ENCODE peak calls at places on chromosomes 13 and 19, in eight cellular contexts. Z is endodermal cell, X is AG09309, K is fibroblast of pulmonary artery, U is body of pancreas, Y is thoracic aorta, C is fibroblast of villous mesenchyme, A is fibroblast of mammary gland. E is an unnamed sample.

GRCh38 chr13:74966814-74967213 is 515.2 kb downstream of the TBC1D4 start:
- DNase-seq in Z (no peak), X (no peak), K (peak), U (no peak), Y (no peak), C (peak), A (peak), E (no peak)

GRCh38 chr19:37953125-37953524 is 46.1 kb downstream of the SIPA1L3 start:
- DNase-seq in Z (no peak), X (no peak), K (no peak), U (no peak), Y (no peak), C (no peak), A (no peak), E (no peak)

GRCh38 chr19:41541990-41542584 is 33.9 kb upstream of the CEACAM21 start:
- DNase-seq in Z (peak), X (no peak), K (peak), U (peak), Y (no peak), C (peak), A (peak), E (no peak)

GRCh38 chr13:67183151-67183550 is 47.0 kb downstream of the PCDH9 start:
- DNase-seq in Z (no peak), X (no peak), K (no peak), U (no peak), Y (no peak), C (no peak), A (no peak), E (no peak)

GRCh38 chr19:55080121-55080914 is 4.6 kb downstream of the EPS8L1 start:
- DNase-seq in Z (peak), X (no peak), K (peak), U (peak), Y (no peak), C (peak), A (peak), E (no peak)

GRCh38 chr19:6767081-6767356 is 216 bp downstream of the SH2D3A start:
- DNase-seq in Z (no peak), X (no peak), K (no peak), U (no peak), Y (no peak), C (no peak), A (no peak), E (no peak)

GRCh38 chr19:35216833-35217707 is 11.5 kb downstream of the FAM187B start:
- DNase-seq in Z (peak), X (no peak), K (no peak), U (peak), Y (no peak), C (no peak), A (no peak), E (no peak)

GRCh38 chr19:19109601-19110000 is 28.7 kb downstream of the TMEM161A start:
- DNase-seq in Z (peak), X (no peak), K (peak), U (no peak), Y (no peak), C (peak), A (peak), E (peak)

GRCh38 chr19:45973564-45974338 is at the start of gene NOVA2:
- DNase-seq in Z (peak), X (no peak), K (peak), U (peak), Y (no peak), C (peak), A (peak), E (no peak)
- H3K4me3 ChIP-seq in Z (no peak), X (no peak), K (peak), U (no peak), Y (peak), C (peak), A (no peak), E (peak)

DNA sequence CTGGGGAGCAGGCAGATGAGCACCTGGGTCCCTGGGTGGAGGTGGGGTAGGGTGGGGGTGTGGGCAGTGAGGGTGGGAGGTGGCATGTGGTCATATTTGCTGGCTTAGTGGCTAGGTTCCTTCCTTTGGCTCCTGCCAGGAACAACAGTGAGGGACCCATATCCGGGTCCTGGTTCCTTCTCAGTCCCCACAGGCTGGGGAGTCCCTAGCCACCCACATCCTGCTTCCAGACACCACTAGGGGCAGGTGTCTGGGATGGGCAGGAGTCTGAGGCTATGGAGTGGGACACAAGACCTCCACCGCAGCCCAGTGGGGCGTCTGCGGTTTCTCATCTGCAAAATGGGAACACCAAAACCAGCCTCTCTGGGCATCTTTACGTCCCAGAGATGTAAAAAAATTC is 828 bp upstream of the FCGBP start:
- DNase-seq in Z (no peak), X (no peak), K (no peak), U (no peak), Y (no peak), C (no peak), A (no peak), E (no peak)
- TF ChIP-seq CTCF in Z (peak), X (no peak), K (no peak), U (no peak), Y (no peak), C (no peak), A (no peak), E (no peak)

GRCh38 chr13:60720590-60720989 is 323.6 kb downstream of the TDRD3 start:
- DNase-seq in Z (no peak), X (no peak), K (no peak), U (no peak), Y (no peak), C (no peak), A (no peak), E (no peak)
- H3K4me3 ChIP-seq in Z (no peak), X (no peak), K (no peak), U (no peak), Y (no peak), C (no peak), A (no peak), E (no peak)

DNA sequence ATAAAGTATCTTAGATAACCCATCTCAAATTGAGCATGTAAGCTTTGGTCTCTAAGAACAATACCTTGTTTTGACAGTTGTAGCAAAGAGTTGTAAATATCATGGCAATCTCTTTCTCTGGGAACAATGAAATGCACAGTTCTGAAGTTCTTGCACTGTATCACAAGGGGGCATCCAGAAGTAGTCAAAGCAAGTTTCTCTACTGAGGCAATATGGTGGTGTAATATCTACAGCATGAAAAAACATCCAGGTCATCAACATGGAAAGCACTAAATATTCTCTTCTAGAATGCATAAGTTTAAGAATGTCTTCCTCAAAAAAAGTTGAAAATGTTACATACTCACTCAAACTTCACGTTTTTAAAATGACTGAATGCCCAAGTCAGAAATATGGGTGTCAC is 19.6 kb downstream of the MTMR6 start:
- DNase-seq in Z (no peak), X (no peak), K (peak), U (no peak), Y (no peak), C (peak), A (peak), E (no peak)
- TF ChIP-seq CTCF in Z (peak), X (peak), K (peak), U (no peak), Y (no peak), C (peak), A (peak), E (peak)

DNA sequence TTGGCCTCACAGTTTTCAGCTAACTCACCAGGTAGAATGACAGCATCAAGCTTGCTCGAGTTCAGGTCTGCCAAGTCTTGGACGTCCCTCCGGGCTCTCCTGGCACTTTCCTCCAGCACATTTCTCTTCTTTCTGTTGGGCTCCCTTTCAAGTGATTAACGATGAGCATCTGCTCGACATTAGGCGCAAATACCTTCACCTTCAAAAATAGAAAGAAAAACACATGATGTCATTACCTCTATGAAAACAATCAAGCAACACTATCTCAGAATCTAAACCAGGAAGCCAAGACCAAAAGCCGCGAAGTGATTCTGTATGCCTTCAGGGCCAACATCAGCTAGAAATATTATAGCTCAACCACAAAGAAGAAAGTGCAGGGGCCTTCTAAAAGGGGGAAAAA is 15.4 kb upstream of the CLN5 start:
- DNase-seq in Z (no peak), X (no peak), K (no peak), U (no peak), Y (no peak), C (peak), A (peak), E (no peak)
- H3K4me3 ChIP-seq in Z (no peak), X (no peak), K (no peak), U (no peak), Y (no peak), C (no peak), A (no peak), E (no peak)

GRCh38 chr19:45730389-45731288 is at the start of gene FBXO46:
- DNase-seq in Z (peak), X (peak), K (peak), U (peak), Y (peak), C (peak), A (peak), E (peak)
- TF ChIP-seq CTCF in Z (no peak), X (no peak), K (peak), U (no peak), Y (no peak), C (peak), A (no peak), E (peak)

DNA sequence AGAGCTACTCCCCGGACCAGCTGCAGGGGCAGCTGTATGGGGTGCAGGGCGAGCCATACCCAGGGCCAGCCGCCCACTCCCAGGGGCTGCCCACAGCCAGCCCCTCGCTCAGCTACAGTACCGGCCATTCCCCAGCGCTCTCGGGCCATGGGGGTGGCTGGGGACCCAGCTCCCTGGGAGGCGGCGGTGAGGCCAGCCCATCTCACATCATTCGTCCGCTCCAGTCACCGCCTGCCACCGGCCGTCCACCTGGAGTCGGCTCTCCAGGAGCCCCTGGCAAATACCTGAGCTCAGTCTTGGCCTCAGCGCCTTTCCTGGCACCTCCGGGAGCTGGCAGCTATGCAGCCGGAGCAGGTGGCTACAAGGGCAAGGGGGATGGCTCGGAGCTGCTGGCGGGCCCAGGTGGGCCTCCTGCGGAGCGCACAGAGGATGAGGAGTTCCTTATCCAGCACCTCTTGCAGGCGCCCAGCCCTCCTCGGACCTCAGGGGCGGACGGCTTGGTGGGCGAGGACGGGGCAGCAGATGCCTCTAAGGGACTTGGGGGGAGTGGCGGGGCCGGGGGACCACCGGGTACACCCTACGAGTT is 4.9 kb downstream of the PRR12 start:
- DNase-seq in Z (no peak), X (no peak), K (no peak), U (no peak), Y (no peak), C (no peak), A (no peak), E (no peak)
- H3K4me3 ChIP-seq in Z (no peak), X (no peak), K (no peak), U (no peak), Y (no peak), C (no peak), A (no peak), E (no peak)

DNA sequence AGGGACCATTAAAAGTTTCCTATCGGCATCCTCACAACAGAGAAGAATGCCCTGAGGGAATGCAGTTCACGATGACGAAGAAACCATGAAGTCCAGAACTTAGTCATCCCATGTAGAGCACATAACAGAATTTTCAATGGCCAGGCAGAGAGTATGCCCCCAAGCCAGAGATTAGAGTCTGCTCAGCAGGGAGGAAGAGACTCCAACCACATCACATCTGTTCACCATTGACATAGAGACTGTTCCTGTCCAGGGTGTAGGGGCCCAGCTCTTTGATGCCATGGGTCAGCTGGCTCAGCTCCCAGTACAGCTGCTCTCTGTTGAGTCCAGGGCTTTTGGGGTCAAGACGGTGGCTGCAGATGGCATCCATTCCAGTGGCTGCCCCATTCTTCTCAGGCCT is 68.2 kb downstream of the MBD3L1 start:
- DNase-seq in Z (no peak), X (no peak), K (no peak), U (no peak), Y (no peak), C (no peak), A (no peak), E (no peak)
- TF ChIP-seq CTCF in Z (no peak), X (no peak), K (no peak), U (no peak), Y (no peak), C (no peak), A (no peak), E (no peak)

GRCh38 chr19:45008554-45008953 is 7.3 kb downstream of the RELB start:
- DNase-seq in Z (peak), X (no peak), K (no peak), U (no peak), Y (no peak), C (no peak), A (no peak), E (no peak)
- H3K4me3 ChIP-seq in Z (no peak), X (no peak), K (no peak), U (no peak), Y (no peak), C (no peak), A (no peak), E (no peak)

GRCh38 chr19:2315818-2316353 is 7.9 kb upstream of the LINGO3 start:
- DNase-seq in Z (peak), X (no peak), K (peak), U (peak), Y (no peak), C (peak), A (peak), E (no peak)
- TF ChIP-seq CTCF in Z (peak), X (peak), K (peak), U (peak), Y (peak), C (peak), A (peak), E (peak)